ENCODE peak calls at places on chromosomes 2 and 18, in five cellular contexts. L is CD4-positive, CD25-positive, alpha-beta regulatory T cell; S is fibroblast of lung; W is coronary artery; B is HCT116. F is an unnamed sample.
A peak's percentile ranks its signal among the peaks of the same experiment; 100 is the strongest.

GRCh38 chr2:164243315-164243714 is 378.0 kb downstream of the GRB14 start:
- DNase-seq in B (no peak), S (no peak), L (no peak), W (no peak), F (no peak)

GRCh38 chr2:102141915-102142828 is at the start of gene IL1R1:
- DNase-seq in W (peak; percentile 89), L (peak; percentile 36), S (peak; percentile 83), B (no peak), F (no peak)

GRCh38 chr2:121429119-121429903 is 101.4 kb upstream of the RNU4ATAC start:
- DNase-seq in W (no peak), L (no peak), B (no peak), S (no peak), F (no peak)

GRCh38 chr2:119647440-119648169 is 31.4 kb upstream of the TMEM177 start:
- DNase-seq in L (no peak), W (no peak), S (peak; percentile 69), B (no peak), F (no peak)

GRCh38 chr2:40488101-40488598 is 36.3 kb upstream of the SLC8A1 start:
- DNase-seq in B (peak; percentile 2), S (peak; percentile 69), W (no peak), L (no peak), F (no peak)

GRCh38 chr18:48085781-48086487 is 155.5 kb upstream of the SMAD2 start:
- DNase-seq in S (no peak), W (no peak), B (no peak), L (no peak), F (no peak)

GRCh38 chr2:16656784-16657391 is 8.7 kb downstream of the CYRIA start:
- DNase-seq in W (peak; percentile 71), L (no peak), B (no peak), S (no peak), F (no peak)

GRCh38 chr2:71894266-71894665 is 253.4 kb downstream of the CYP26B1 start:
- DNase-seq in L (no peak), S (no peak), W (peak; percentile 62), B (no peak), F (no peak)

GRCh38 chr2:27078267-27079194 is at the start of gene EMILIN1:
- DNase-seq in L (no peak), S (peak; percentile 98), B (no peak), W (peak; percentile 97), F (no peak)

GRCh38 chr2:120773186-120773800 is 37.6 kb downstream of the GLI2 start:
- DNase-seq in S (no peak), W (no peak), L (no peak), B (no peak), F (no peak)

GRCh38 chr2:165698621-165698946 is 95.5 kb downstream of the GALNT3 start:
- DNase-seq in B (peak; percentile 19), W (no peak), L (peak; percentile 20), S (peak; percentile 74), F (no peak)

GRCh38 chr2:64212801-64213321 is 68.6 kb upstream of the PELI1 start:
- DNase-seq in S (peak; percentile 33), W (no peak), B (no peak), L (peak; percentile 83), F (no peak)

GRCh38 chr2:66303471-66303870 is 131.5 kb upstream of the MEIS1 start:
- DNase-seq in S (no peak), W (no peak), L (no peak), B (no peak), F (no peak)

GRCh38 chr2:134367915-134368911 is 114.3 kb downstream of the MGAT5 start:
- DNase-seq in S (peak; percentile 51), B (no peak), L (no peak), W (no peak), F (no peak)

GRCh38 chr18:76752400-76752799 is 70.0 kb upstream of the ZNF236 start:
- DNase-seq in S (no peak), B (no peak), W (no peak), L (no peak), F (no peak)

GRCh38 chr2:207115715-207116364 is 49.9 kb downstream of the KLF7 start:
- DNase-seq in S (peak; percentile 68), B (no peak), L (no peak), W (no peak), F (no peak)

GRCh38 chr2:4175343-4175742 is 472.0 kb downstream of the DCDC2C start:
- DNase-seq in S (no peak), B (no peak), L (no peak), W (no peak), F (no peak)

GRCh38 chr2:105842555-105842954 is 97.8 kb downstream of the NCK2 start:
- DNase-seq in L (no peak), B (no peak), W (no peak), S (no peak), F (no peak)

GRCh38 chr2:64792995-64793639 is 139.4 kb upstream of the SERTAD2 start:
- DNase-seq in L (no peak), B (no peak), S (no peak), W (no peak), F (no peak)

DNA sequence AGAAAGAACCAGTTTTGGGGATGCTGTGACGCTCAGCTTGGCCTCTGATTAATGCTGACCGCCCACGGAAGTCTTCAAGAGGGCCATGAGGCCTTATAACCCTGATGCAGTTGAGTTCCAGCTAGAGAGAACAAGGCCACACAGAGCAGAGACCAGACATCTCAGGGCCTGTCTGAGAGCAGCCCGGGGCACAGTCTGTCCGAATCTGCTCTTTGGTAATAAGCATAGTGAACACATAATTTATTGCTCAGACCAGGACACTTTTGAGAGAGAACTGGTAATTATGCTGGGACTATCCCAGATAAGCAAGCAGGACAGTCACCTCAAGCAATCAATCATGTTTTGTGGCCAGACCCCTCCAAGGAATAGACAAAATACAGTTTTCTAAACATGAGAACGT is 68.5 kb downstream of the STPG4 start:
- DNase-seq in L (no peak), W (no peak), B (no peak), S (no peak), F (no peak)
- H3K27ac ChIP-seq in L (no peak overlapping the region), W (no peak overlapping the region), B (no peak overlapping the region), S (no peak overlapping the region), F (no peak overlapping the region)

GRCh38 chr2:147198651-147199171 is 646.1 kb upstream of the ACVR2A start:
- DNase-seq in B (no peak), W (no peak), S (no peak), L (no peak), F (no peak)
- H3K27ac ChIP-seq in B (no peak overlapping the region), W (no peak overlapping the region), S (no peak overlapping the region), L (no peak overlapping the region), F (no peak overlapping the region)

GRCh38 chr2:226158229-226158628 is 641.4 kb downstream of the IRS1 start:
- DNase-seq in L (no peak), B (no peak), S (no peak), W (no peak), F (no peak)

GRCh38 chr2:226164512-226164911 is 635.1 kb downstream of the IRS1 start:
- DNase-seq in S (no peak), L (no peak), W (no peak), B (no peak), F (no peak)

GRCh38 chr2:226154610-226155009 is 645.0 kb downstream of the IRS1 start:
- DNase-seq in L (no peak), S (no peak), B (no peak), W (no peak), F (no peak)

GRCh38 chr2:226155476-226155875 is 644.1 kb downstream of the IRS1 start:
- DNase-seq in B (no peak), L (no peak), S (no peak), W (no peak), F (no peak)

DNA sequence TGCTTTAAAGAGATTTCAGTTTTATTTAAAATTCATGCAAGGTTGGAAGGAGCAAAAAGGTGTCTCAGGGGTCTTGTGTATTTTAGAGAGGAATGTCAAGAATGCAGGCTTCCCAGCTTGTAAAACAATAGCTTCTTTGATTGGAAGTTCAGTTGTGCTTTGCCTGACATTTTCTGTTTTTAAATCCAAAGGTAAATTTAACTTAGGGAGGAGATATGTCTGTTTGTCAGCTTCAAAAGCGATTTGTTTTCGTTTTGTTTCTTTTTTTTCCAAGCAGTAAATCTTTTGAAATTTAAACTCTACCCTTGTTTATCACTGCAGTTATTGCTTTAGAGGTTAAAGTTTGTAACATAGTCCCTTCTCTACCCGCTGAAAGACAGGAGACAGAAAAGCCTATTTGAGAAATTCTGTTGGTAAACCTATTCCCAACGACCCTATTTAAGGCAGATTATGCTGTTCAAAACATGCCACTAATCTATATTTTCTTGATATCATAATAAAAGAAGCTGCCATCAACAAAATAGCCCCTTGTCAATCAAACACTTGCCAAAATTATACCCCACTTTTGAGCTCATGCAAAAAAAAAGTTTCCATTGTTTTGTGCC is 639.6 kb downstream of the IRS1 start:
- DNase-seq in S (no peak), L (no peak), B (no peak), W (no peak), F (no peak)
- H3K27ac ChIP-seq in S (no peak overlapping the region), L (no peak overlapping the region), B (peak overlapping the region; percentile 87), W (no peak overlapping the region), F (no peak overlapping the region)

GRCh38 chr2:9207641-9208301 is 1.2 kb downstream of the ASAP2 start:
- DNase-seq in B (no peak), S (no peak), L (peak; percentile 20), W (no peak), F (no peak)

GRCh38 chr2:9205481-9205880 is 1.1 kb upstream of the ASAP2 start:
- DNase-seq in B (no peak), W (no peak), L (no peak), S (no peak), F (no peak)

GRCh38 chr2:9205963-9206948 is at the start of gene ASAP2:
- DNase-seq in L (peak; percentile 45), S (peak; percentile 66), B (no peak), W (no peak), F (no peak)

GRCh38 chr2:9204939-9205338 is 1.7 kb upstream of the ASAP2 start:
- DNase-seq in L (no peak), B (no peak), W (no peak), S (no peak), F (no peak)

DNA sequence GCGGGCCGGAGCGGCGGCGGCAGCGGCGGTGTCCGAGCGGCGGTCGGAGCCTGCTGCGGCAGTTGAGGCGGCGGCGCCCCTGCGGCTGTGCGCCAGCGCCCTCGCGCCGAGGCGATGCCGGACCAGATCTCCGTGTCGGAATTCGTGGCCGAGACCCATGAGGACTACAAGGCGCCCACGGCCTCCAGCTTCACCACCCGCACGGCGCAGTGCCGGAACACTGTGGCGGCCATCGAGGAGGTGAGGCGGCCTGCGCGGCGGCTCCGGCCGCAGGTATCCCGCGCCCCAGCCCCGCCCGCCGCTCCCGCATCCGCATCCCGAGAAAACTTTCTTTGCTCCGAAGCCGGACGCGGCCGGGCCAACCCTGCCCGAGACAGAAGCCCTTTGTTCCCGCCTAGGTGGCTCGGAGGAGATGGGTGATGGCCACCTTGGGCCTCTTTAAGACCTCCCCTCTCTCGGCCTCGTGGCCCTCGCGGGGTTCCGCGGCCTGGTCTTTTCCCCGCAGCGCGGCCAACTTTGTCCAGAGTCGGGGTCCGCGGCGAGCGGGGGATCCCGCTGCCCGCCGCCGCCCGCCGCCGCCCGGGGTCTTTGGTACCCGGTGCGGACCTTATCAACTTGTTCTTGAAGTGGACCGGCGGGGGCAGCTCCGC is 504 bp downstream of the ASAP2 start:
- DNase-seq in L (peak; percentile 4), B (no peak), S (peak; percentile 29), W (no peak), F (no peak)
- H3K27ac ChIP-seq in L (no peak overlapping the region), B (peak overlapping the region; percentile 68), S (peak overlapping the region; percentile 71), W (peak overlapping the region; percentile 85), F (no peak overlapping the region)

GRCh38 chr2:68236080-68236734 is 16.1 kb downstream of the PPP3R1 start:
- DNase-seq in W (no peak), L (no peak), S (no peak), B (no peak), F (no peak)
- H3K27ac ChIP-seq in W (no peak overlapping the region), L (no peak overlapping the region), S (no peak overlapping the region), B (no peak overlapping the region), F (no peak overlapping the region)

GRCh38 chr2:42127425-42128424 is 41.4 kb upstream of the EML4 start:
- DNase-seq in W (no peak), L (peak; percentile 65), S (no peak), B (no peak), F (no peak)
- H3K27ac ChIP-seq in W (no peak overlapping the region), L (peak overlapping the region; percentile 85), S (peak overlapping the region; percentile 44), B (no peak overlapping the region), F (peak overlapping the region; percentile 62)

F was measured in CD4-positive, alpha-beta T cell.